ENCODE peak calls at places on chromosomes 16 and 17, in six cellular contexts. One of them, this sample, is unnamed.

GRCh38 chr16:23482778-23483177 is 27.5 kb downstream of the GGA2 start:
- DNase-seq in spleen: peak; percentile 80
- DNase-seq in breast epithelium: no peak
- DNase-seq in heart right ventricle: no peak
- DNase-seq in thoracic aorta: no peak
- DNase-seq in ovary: no peak
- DNase-seq in this sample: peak; percentile 67

GRCh38 chr16:86604436-86605220 is 26.3 kb downstream of the FOXL1 start:
- DNase-seq in spleen: no peak
- DNase-seq in breast epithelium: no peak
- DNase-seq in heart right ventricle: no peak
- DNase-seq in thoracic aorta: no peak
- DNase-seq in ovary: no peak
- DNase-seq in this sample: peak; percentile 47

GRCh38 chr16:85173981-85174751 is 61.9 kb upstream of the CIBAR2 start:
- DNase-seq in spleen: no peak
- DNase-seq in breast epithelium: no peak
- DNase-seq in heart right ventricle: no peak
- DNase-seq in thoracic aorta: no peak
- DNase-seq in ovary: peak; percentile 66
- DNase-seq in this sample: no peak

GRCh38 chr17:11898526-11899235 is 98.6 kb downstream of the ZNF18 start:
- DNase-seq in spleen: no peak
- DNase-seq in breast epithelium: no peak
- DNase-seq in heart right ventricle: no peak
- DNase-seq in thoracic aorta: no peak
- DNase-seq in ovary: no peak
- DNase-seq in this sample: no peak

GRCh38 chr16:66304151-66304550 is 62.3 kb upstream of the CDH5 start:
- DNase-seq in spleen: no peak
- DNase-seq in breast epithelium: no peak
- DNase-seq in heart right ventricle: no peak
- DNase-seq in thoracic aorta: no peak
- DNase-seq in ovary: peak; percentile 24
- DNase-seq in this sample: no peak

GRCh38 chr17:15279011-15279477 is 13.9 kb upstream of the PMP22 start:
- DNase-seq in spleen: no peak
- DNase-seq in breast epithelium: no peak
- DNase-seq in heart right ventricle: no peak
- DNase-seq in thoracic aorta: no peak
- DNase-seq in ovary: no peak
- DNase-seq in this sample: no peak

GRCh38 chr17:1413281-1413791 is 13.3 kb upstream of the YWHAE start:
- DNase-seq in spleen: peak; percentile 60
- DNase-seq in breast epithelium: no peak
- DNase-seq in heart right ventricle: peak; percentile 68
- DNase-seq in thoracic aorta: peak; percentile 64
- DNase-seq in ovary: no peak
- DNase-seq in this sample: no peak

GRCh38 chr17:37489197-37490001 is at the start of gene DUSP14:
- DNase-seq in spleen: peak; percentile 92
- DNase-seq in breast epithelium: peak; percentile 74
- DNase-seq in heart right ventricle: peak; percentile 86
- DNase-seq in thoracic aorta: no peak
- DNase-seq in ovary: peak; percentile 89
- DNase-seq in this sample: peak; percentile 79

GRCh38 chr17:28901866-28902818 is 737 bp downstream of the DHRS13 start:
- DNase-seq in spleen: no peak
- DNase-seq in breast epithelium: no peak
- DNase-seq in heart right ventricle: peak; percentile 52
- DNase-seq in thoracic aorta: no peak
- DNase-seq in ovary: peak; percentile 69
- DNase-seq in this sample: peak; percentile 70

GRCh38 chr17:66290097-66290722 is 12.2 kb upstream of the PRKCA start:
- DNase-seq in spleen: no peak
- DNase-seq in breast epithelium: no peak
- DNase-seq in heart right ventricle: no peak
- DNase-seq in thoracic aorta: no peak
- DNase-seq in ovary: no peak
- DNase-seq in this sample: no peak

GRCh38 chr16:13780406-13780805 is 139.5 kb upstream of the ERCC4 start:
- DNase-seq in spleen: no peak
- DNase-seq in breast epithelium: no peak
- DNase-seq in heart right ventricle: no peak
- DNase-seq in thoracic aorta: no peak
- DNase-seq in ovary: no peak
- DNase-seq in this sample: no peak

GRCh38 chr16:17450291-17450690 is 20.5 kb downstream of the XYLT1 start:
- DNase-seq in spleen: no peak
- DNase-seq in breast epithelium: no peak
- DNase-seq in heart right ventricle: no peak
- DNase-seq in thoracic aorta: no peak
- DNase-seq in ovary: no peak
- DNase-seq in this sample: no peak

GRCh38 chr17:74361613-74362391 is at the start of gene BTBD17:
- DNase-seq in spleen: peak; percentile 85
- DNase-seq in breast epithelium: no peak
- DNase-seq in heart right ventricle: peak; percentile 70
- DNase-seq in thoracic aorta: no peak
- DNase-seq in ovary: peak; percentile 75
- DNase-seq in this sample: peak; percentile 54

GRCh38 chr17:35432176-35433074 is at the start of gene SLFN12:
- DNase-seq in spleen: peak; percentile 76
- DNase-seq in breast epithelium: no peak
- DNase-seq in heart right ventricle: no peak
- DNase-seq in thoracic aorta: no peak
- DNase-seq in ovary: peak; percentile 62
- DNase-seq in this sample: peak; percentile 61

GRCh38 chr17:75288784-75289121 is 480 bp downstream of the SLC25A19 start:
- DNase-seq in spleen: no peak
- DNase-seq in breast epithelium: no peak
- DNase-seq in heart right ventricle: no peak
- DNase-seq in thoracic aorta: no peak
- DNase-seq in ovary: no peak
- DNase-seq in this sample: peak; percentile 62

GRCh38 chr16:84382396-84382795 is 14.1 kb downstream of the ATP2C2 start:
- DNase-seq in spleen: peak; percentile 41
- DNase-seq in breast epithelium: no peak
- DNase-seq in heart right ventricle: no peak
- DNase-seq in thoracic aorta: no peak
- DNase-seq in ovary: no peak
- DNase-seq in this sample: no peak

GRCh38 chr17:52148969-52149351 is 9.6 kb downstream of the CA10 start:
- DNase-seq in spleen: no peak
- DNase-seq in breast epithelium: no peak
- DNase-seq in heart right ventricle: no peak
- DNase-seq in thoracic aorta: no peak
- DNase-seq in ovary: no peak
- DNase-seq in this sample: no peak

GRCh38 chr17:39194089-39194984 is 3.1 kb downstream of the CACNB1 start:
- DNase-seq in spleen: no peak
- DNase-seq in breast epithelium: no peak
- DNase-seq in heart right ventricle: peak; percentile 61
- DNase-seq in thoracic aorta: peak; percentile 54
- DNase-seq in ovary: no peak
- DNase-seq in this sample: no peak

GRCh38 chr17:71147906-71148305 is 972.9 kb upstream of the SOX9 start:
- DNase-seq in spleen: no peak
- DNase-seq in breast epithelium: no peak
- DNase-seq in heart right ventricle: no peak
- DNase-seq in thoracic aorta: no peak
- DNase-seq in ovary: no peak
- DNase-seq in this sample: no peak

GRCh38 chr17:19270347-19270950 is 33.3 kb downstream of the EPN2 start:
- DNase-seq in spleen: peak; percentile 64
- DNase-seq in breast epithelium: no peak
- DNase-seq in heart right ventricle: no peak
- DNase-seq in thoracic aorta: no peak
- DNase-seq in ovary: no peak
- DNase-seq in this sample: no peak

GRCh38 chr16:59210955-59211541 is 476.9 kb upstream of the GOT2 start:
- DNase-seq in spleen: no peak
- DNase-seq in breast epithelium: no peak
- DNase-seq in heart right ventricle: no peak
- DNase-seq in thoracic aorta: no peak
- DNase-seq in ovary: peak; percentile 33
- DNase-seq in this sample: no peak

GRCh38 chr16:1839554-1839953 is 12.5 kb downstream of the FAHD1 start:
- DNase-seq in spleen: no peak
- DNase-seq in breast epithelium: no peak
- DNase-seq in heart right ventricle: no peak
- DNase-seq in thoracic aorta: no peak
- DNase-seq in ovary: no peak
- DNase-seq in this sample: no peak

DNA sequence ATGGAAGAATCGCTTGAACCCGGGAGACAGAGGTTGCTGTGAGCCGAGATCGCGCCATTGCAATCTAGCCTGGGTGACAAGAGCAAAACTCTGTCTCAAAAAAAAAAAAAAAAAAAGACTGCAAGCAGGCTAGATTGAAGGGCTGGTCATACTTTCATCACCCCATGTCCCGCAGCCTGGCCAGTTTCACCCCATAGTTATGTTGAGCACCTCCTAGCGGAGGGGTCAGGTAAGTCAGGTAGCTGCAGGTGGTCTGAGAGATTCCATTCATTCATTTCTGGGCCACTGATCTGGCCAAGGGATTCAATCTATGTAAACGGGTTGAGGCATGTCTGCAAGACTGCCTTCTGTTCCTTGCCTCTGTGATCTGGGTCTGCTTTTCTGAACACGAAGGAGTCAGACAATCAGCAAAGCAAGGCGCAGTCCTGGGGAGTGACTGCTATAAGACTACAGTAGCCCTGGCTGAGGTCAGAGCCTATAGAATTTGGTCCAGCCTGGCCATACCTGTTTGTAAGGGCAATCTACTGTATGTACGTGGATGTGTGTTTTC is 23.6 kb upstream of the BPTF start:
- DNase-seq in spleen: no peak
- DNase-seq in breast epithelium: no peak
- DNase-seq in heart right ventricle: no peak
- DNase-seq in thoracic aorta: no peak
- DNase-seq in ovary: no peak
- DNase-seq in this sample: no peak
- TF ChIP-seq CTCF in spleen: no peak
- TF ChIP-seq CTCF in breast epithelium: no peak
- TF ChIP-seq CTCF in heart right ventricle: no peak
- TF ChIP-seq CTCF in thoracic aorta: no peak
- TF ChIP-seq CTCF in ovary: no peak
- TF ChIP-seq CTCF in this sample: no peak

DNA sequence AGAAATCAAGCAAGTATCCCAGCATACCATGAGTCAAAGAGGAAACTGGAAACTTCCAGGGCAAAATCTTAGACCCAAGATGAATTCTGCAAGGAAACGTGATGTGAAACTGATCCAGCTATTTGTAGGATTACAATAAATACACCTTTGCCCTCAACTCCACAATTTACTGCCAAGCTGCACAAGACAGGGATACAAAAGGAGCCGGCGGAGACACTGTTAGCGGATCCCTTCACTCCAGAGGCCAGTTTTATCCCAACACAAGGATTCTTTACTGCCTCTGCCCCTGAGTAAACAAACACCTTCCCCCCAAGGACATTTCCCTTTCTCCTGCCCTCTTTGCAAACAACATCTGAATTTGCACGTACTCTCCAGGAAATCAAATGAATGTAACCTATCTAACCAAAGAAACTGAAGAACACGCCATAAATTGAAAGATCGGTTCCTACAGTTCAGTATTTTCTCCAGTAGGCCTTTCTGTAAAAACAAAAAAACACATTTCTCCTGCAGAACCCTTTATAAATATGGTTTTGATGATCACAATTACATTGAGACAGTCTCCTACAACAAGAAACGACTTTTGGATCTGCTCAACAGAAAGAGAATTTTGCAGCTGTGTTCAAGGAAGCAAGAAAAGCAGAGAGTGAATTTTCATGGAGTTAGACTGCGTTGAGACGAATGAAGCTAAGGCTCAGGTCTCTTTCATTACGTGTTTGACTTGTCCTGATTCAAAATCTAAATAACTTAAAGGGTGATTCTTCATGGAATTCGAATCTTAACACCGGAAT is 1.4 kb upstream of the CBX2 start:
- DNase-seq in spleen: no peak
- DNase-seq in breast epithelium: no peak
- DNase-seq in heart right ventricle: no peak
- DNase-seq in thoracic aorta: no peak
- DNase-seq in ovary: peak; percentile 21
- DNase-seq in this sample: no peak
- TF ChIP-seq CTCF in spleen: no peak
- TF ChIP-seq CTCF in breast epithelium: no peak
- TF ChIP-seq CTCF in heart right ventricle: no peak
- TF ChIP-seq CTCF in thoracic aorta: no peak
- TF ChIP-seq CTCF in ovary: no peak
- TF ChIP-seq CTCF in this sample: no peak

DNA sequence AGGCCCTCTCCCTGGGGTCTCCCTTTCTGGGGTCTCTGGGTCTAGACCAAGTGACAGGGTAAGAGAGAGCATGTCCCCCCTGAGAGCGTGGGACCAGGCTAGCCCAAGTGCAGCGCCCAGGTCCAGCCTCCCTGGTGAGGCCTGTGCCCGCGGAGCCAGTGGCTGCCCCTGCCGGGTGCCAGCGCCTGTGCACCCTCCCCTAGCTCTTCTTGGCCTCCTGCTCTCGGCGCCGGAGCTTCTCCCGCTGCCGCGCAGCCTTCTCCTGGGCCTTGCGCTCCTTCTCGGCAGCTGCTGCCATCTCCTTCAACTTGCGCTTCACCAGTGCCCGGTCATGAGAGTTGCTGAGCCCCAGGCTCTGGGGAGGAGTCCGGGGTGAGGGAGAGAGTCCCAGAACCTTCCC is 17.3 kb downstream of the SAMD14 start:
- DNase-seq in spleen: no peak
- DNase-seq in breast epithelium: no peak
- DNase-seq in heart right ventricle: peak; percentile 50
- DNase-seq in thoracic aorta: no peak
- DNase-seq in ovary: peak; percentile 62
- DNase-seq in this sample: no peak
- TF ChIP-seq CTCF in spleen: no peak
- TF ChIP-seq CTCF in breast epithelium: peak; percentile 34
- TF ChIP-seq CTCF in heart right ventricle: no peak
- TF ChIP-seq CTCF in thoracic aorta: peak; percentile 29
- TF ChIP-seq CTCF in ovary: no peak
- TF ChIP-seq CTCF in this sample: no peak

GRCh38 chr16:53991181-53992056 is 287.5 kb downstream of the FTO start:
- DNase-seq in spleen: no peak
- DNase-seq in breast epithelium: no peak
- DNase-seq in heart right ventricle: no peak
- DNase-seq in thoracic aorta: no peak
- DNase-seq in ovary: no peak
- DNase-seq in this sample: no peak

GRCh38 chr16:53988136-53988535 is 284.2 kb downstream of the FTO start:
- DNase-seq in spleen: no peak
- DNase-seq in breast epithelium: no peak
- DNase-seq in heart right ventricle: no peak
- DNase-seq in thoracic aorta: no peak
- DNase-seq in ovary: no peak
- DNase-seq in this sample: no peak

GRCh38 chr16:53989597-53989996 is 285.6 kb downstream of the FTO start:
- DNase-seq in spleen: no peak
- DNase-seq in breast epithelium: no peak
- DNase-seq in heart right ventricle: no peak
- DNase-seq in thoracic aorta: no peak
- DNase-seq in ovary: no peak
- DNase-seq in this sample: no peak

GRCh38 chr16:53995378-53995777 is 291.2 kb downstream of the IRX3 start:
- DNase-seq in spleen: no peak
- DNase-seq in breast epithelium: no peak
- DNase-seq in heart right ventricle: no peak
- DNase-seq in thoracic aorta: no peak
- DNase-seq in ovary: no peak
- DNase-seq in this sample: no peak

GRCh38 chr16:53992057-53992378 is 288.1 kb downstream of the FTO start:
- DNase-seq in spleen: no peak
- DNase-seq in breast epithelium: no peak
- DNase-seq in heart right ventricle: no peak
- DNase-seq in thoracic aorta: no peak
- DNase-seq in ovary: no peak
- DNase-seq in this sample: no peak
- TF ChIP-seq CTCF in spleen: no peak
- TF ChIP-seq CTCF in breast epithelium: no peak
- TF ChIP-seq CTCF in heart right ventricle: no peak
- TF ChIP-seq CTCF in thoracic aorta: no peak
- TF ChIP-seq CTCF in ovary: no peak
- TF ChIP-seq CTCF in this sample: no peak